ENCODE peak calls at places on chromosomes 11 and 22, in five cellular contexts. F is foreskin keratinocyte, Q is H9, C is colonic mucosa, E is prostate gland. Y is an unnamed sample. For H3K4me1, the result is how much of the 10 kb centered on the place peaks cover.

GRCh38 chr22:20638143-20638870 is 130.9 kb downstream of the MED15 start:
- DNase-seq in F (no peak), C (no peak), Q (no peak), E (no peak), Y (no peak)

GRCh38 chr11:15901046-15901445 is 455.3 kb downstream of the SOX6 start:
- DNase-seq in E (no peak), F (no peak), C (no peak), Q (no peak), Y (no peak)

GRCh38 chr22:20231499-20232236 is 36.5 kb downstream of the RTN4R start:
- DNase-seq in Q (no peak), C (no peak), E (no peak), F (no peak), Y (no peak)

GRCh38 chr11:61567286-61568061 is 13.4 kb downstream of the SYT7 start:
- DNase-seq in E (peak), C (peak), F (peak), Q (peak), Y (peak)

GRCh38 chr11:126607776-126608625 is 252.5 kb downstream of the ST3GAL4 start:
- DNase-seq in E (no peak), F (no peak), C (no peak), Q (peak), Y (no peak)

GRCh38 chr11:8649361-8649760 is 33.1 kb downstream of the TRIM66 start:
- DNase-seq in C (no peak), E (no peak), F (peak), Q (no peak), Y (no peak)

GRCh38 chr11:131584694-131585592 is 214.5 kb downstream of the NTM start:
- DNase-seq in C (no peak), Q (peak), E (no peak), F (no peak), Y (no peak)

GRCh38 chr11:102920118-102920684 is 35.3 kb downstream of the MMP13 start:
- DNase-seq in E (no peak), Q (no peak), F (no peak), C (no peak), Y (no peak)

GRCh38 chr11:6927030-6927617 is 898 bp downstream of the ZNF215 start:
- DNase-seq in E (no peak), C (peak), Q (no peak), F (peak), Y (no peak)

GRCh38 chr11:23112987-23113886 is 253.0 kb upstream of the CCDC179 start:
- DNase-seq in F (peak), C (peak), E (peak), Q (peak), Y (no peak)

GRCh38 chr11:33802414-33802950 is 28.2 kb upstream of the FBXO3 start:
- DNase-seq in C (peak), F (peak), E (peak), Q (peak), Y (no peak)

GRCh38 chr11:65522640-65523322 is 2.1 kb upstream of the SCYL1 start:
- DNase-seq in C (no peak), Q (no peak), F (no peak), E (no peak), Y (peak)

GRCh38 chr22:35630387-35630793 is 13.3 kb upstream of the MB start:
- DNase-seq in Q (peak), C (no peak), F (peak), E (no peak), Y (no peak)

GRCh38 chr11:119571311-119571710 is 148.3 kb upstream of the THY1 start:
- DNase-seq in F (no peak), E (no peak), Q (peak), C (no peak), Y (no peak)

GRCh38 chr11:27388869-27389268 is 25.9 kb upstream of the CCDC34 start:
- DNase-seq in E (no peak), Q (no peak), F (no peak), C (no peak), Y (no peak)

GRCh38 chr11:60305906-60306619 is 21.0 kb upstream of the MS4A6E start:
- DNase-seq in E (no peak), C (no peak), Q (no peak), F (peak), Y (no peak)

GRCh38 chr11:2450321-2451041 is 5.7 kb downstream of the KCNQ1 start:
- DNase-seq in C (no peak), F (no peak), E (no peak), Q (no peak), Y (no peak)

GRCh38 chr11:128692750-128693578 is 908 bp upstream of the FLI1 start:
- DNase-seq in Q (peak), C (no peak), E (no peak), F (no peak), Y (peak)

GRCh38 chr11:71500601-71501021 is 26.5 kb upstream of the KRTAP5-7 start:
- DNase-seq in E (no peak), C (peak), F (no peak), Q (no peak), Y (no peak)

GRCh38 chr11:71501071-71501985 is 25.7 kb upstream of the KRTAP5-7 start:
- DNase-seq in F (no peak), Q (no peak), E (no peak), C (no peak), Y (no peak)

GRCh38 chr11:71499546-71499945 is 27.5 kb upstream of the KRTAP5-7 start:
- DNase-seq in C (no peak), Q (no peak), F (no peak), E (no peak), Y (no peak)

GRCh38 chr11:71502871-71503435 is 24.1 kb upstream of the KRTAP5-7 start:
- DNase-seq in Q (no peak), C (no peak), F (no peak), E (no peak), Y (no peak)

GRCh38 chr11:71502026-71502425 is 25.0 kb upstream of the KRTAP5-7 start:
- DNase-seq in Q (no peak), E (no peak), F (no peak), C (no peak), Y (no peak)
- H3K4me1 ChIP-seq in Q (under half), E (under half), F (under half), C (under half), Y (under half)

GRCh38 chr22:46687045-46687444 is 51.0 kb downstream of the CERK start:
- DNase-seq in Q (no peak), F (no peak), E (no peak), C (no peak), Y (no peak)

GRCh38 chr22:46686221-46686872 is 51.7 kb downstream of the CERK start:
- DNase-seq in C (no peak), Q (no peak), E (no peak), F (no peak), Y (no peak)

GRCh38 chr22:46682011-46682731 is 55.9 kb downstream of the CERK start:
- DNase-seq in E (no peak), F (no peak), C (no peak), Q (no peak), Y (no peak)

GRCh38 chr22:46687460-46687859 is 50.6 kb downstream of the CERK start:
- DNase-seq in C (no peak), E (no peak), Q (no peak), F (no peak), Y (no peak)

DNA sequence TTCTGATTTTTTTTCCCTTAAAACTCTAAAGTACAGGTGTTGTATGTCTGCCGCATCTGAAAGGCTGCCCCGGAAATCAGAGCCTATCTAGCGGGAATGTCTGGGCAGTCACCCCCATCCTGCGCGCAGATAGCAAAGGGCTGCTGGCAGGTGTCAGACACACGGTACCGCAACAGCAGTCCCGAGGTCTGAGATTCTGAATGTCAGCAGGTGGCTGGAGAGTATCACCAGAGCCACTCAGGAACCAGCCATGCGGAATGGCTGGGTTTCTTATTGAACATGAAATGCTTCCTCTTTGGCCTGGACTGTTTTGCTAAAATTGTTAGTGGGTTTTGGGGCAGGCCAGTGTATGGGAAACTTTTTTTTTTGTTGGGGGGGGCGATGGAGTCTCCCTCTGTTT is 53.3 kb downstream of the CERK start:
- DNase-seq in Q (no peak), C (no peak), F (no peak), E (no peak), Y (no peak)
- H3K27ac ChIP-seq in Q (no peak), C (peak), F (no peak), E (no peak), Y (no peak)

GRCh38 chr22:46107089-46107664 is 43.1 kb upstream of the PPARA start:
- DNase-seq in C (no peak), Q (no peak), F (no peak), E (peak), Y (no peak)
- H3K4me1 ChIP-seq in C (under half), Q (under half), F (under half), E (half or more), Y (under half)

GRCh38 chr11:35944503-35945136 is 758 bp downstream of the LDLRAD3 start:
- DNase-seq in E (no peak), Q (no peak), F (no peak), C (no peak), Y (no peak)
- H3K27ac ChIP-seq in E (peak), Q (no peak), F (no peak), C (no peak), Y (no peak)

Y was measured in CD4-positive, alpha-beta memory T cell.